ENCODE peak calls at places on chromosomes 13 and 19, in five cellular contexts. One of them, this sample, is unnamed.

GRCh38 chr19:17011485-17011884 is 15.1 kb downstream of the CPAMD8 start:
- DNase-seq in tibial artery: no peak
- DNase-seq in neural crest cell: no peak
- DNase-seq in progenitor cell of endocrine pancreas: no peak
- DNase-seq in nephron progenitor cell: no peak
- DNase-seq in this sample: no peak

GRCh38 chr19:579842-580155 is 7.4 kb downstream of the BSG start:
- DNase-seq in tibial artery: no peak
- DNase-seq in neural crest cell: no peak
- DNase-seq in nephron progenitor cell: no peak
- DNase-seq in progenitor cell of endocrine pancreas: no peak
- DNase-seq in this sample: no peak

GRCh38 chr19:30371157-30371845 is 883 bp upstream of the ZNF536 start:
- DNase-seq in tibial artery: no peak
- DNase-seq in nephron progenitor cell: no peak
- DNase-seq in progenitor cell of endocrine pancreas: no peak
- DNase-seq in neural crest cell: no peak
- DNase-seq in this sample: no peak

GRCh38 chr19:1063030-1063908 is 3.7 kb upstream of the ARHGAP45 start:
- DNase-seq in progenitor cell of endocrine pancreas: no peak
- DNase-seq in neural crest cell: no peak
- DNase-seq in nephron progenitor cell: peak; percentile 42
- DNase-seq in tibial artery: no peak
- DNase-seq in this sample: no peak

GRCh38 chr19:32208060-32208459 is 137.3 kb upstream of the ZNF507 start:
- DNase-seq in nephron progenitor cell: no peak
- DNase-seq in tibial artery: peak; percentile 41
- DNase-seq in neural crest cell: no peak
- DNase-seq in progenitor cell of endocrine pancreas: no peak
- DNase-seq in this sample: peak; percentile 65

GRCh38 chr13:87887459-87888123 is 216.4 kb downstream of the SLITRK5 start:
- DNase-seq in tibial artery: no peak
- DNase-seq in neural crest cell: no peak
- DNase-seq in nephron progenitor cell: no peak
- DNase-seq in progenitor cell of endocrine pancreas: no peak
- DNase-seq in this sample: no peak

GRCh38 chr13:70568571-70568970 is 460.3 kb upstream of the KLHL1 start:
- DNase-seq in progenitor cell of endocrine pancreas: no peak
- DNase-seq in nephron progenitor cell: peak; percentile 15
- DNase-seq in tibial artery: no peak
- DNase-seq in neural crest cell: peak; percentile 12
- DNase-seq in this sample: no peak

GRCh38 chr19:22515435-22515834 is 93.3 kb upstream of the ZNF98 start:
- DNase-seq in progenitor cell of endocrine pancreas: no peak
- DNase-seq in nephron progenitor cell: no peak
- DNase-seq in tibial artery: no peak
- DNase-seq in neural crest cell: no peak
- DNase-seq in this sample: no peak

GRCh38 chr13:24984134-24984533 is 111.8 kb upstream of the PABPC3 start:
- DNase-seq in tibial artery: no peak
- DNase-seq in nephron progenitor cell: no peak
- DNase-seq in neural crest cell: no peak
- DNase-seq in progenitor cell of endocrine pancreas: no peak
- DNase-seq in this sample: no peak

GRCh38 chr13:29578300-29579048 is 17.0 kb downstream of the SLC7A1 start:
- DNase-seq in nephron progenitor cell: no peak
- DNase-seq in tibial artery: no peak
- DNase-seq in progenitor cell of endocrine pancreas: no peak
- DNase-seq in neural crest cell: no peak
- DNase-seq in this sample: no peak

GRCh38 chr19:15297416-15298224 is 34.7 kb downstream of the BRD4 start:
- DNase-seq in progenitor cell of endocrine pancreas: no peak
- DNase-seq in nephron progenitor cell: no peak
- DNase-seq in neural crest cell: no peak
- DNase-seq in tibial artery: no peak
- DNase-seq in this sample: no peak

GRCh38 chr19:35206379-35206778 is 22.2 kb downstream of the FAM187B start:
- DNase-seq in nephron progenitor cell: no peak
- DNase-seq in progenitor cell of endocrine pancreas: no peak
- DNase-seq in tibial artery: no peak
- DNase-seq in neural crest cell: no peak
- DNase-seq in this sample: peak; percentile 8
- TF ChIP-seq CTCF in nephron progenitor cell: no peak
- TF ChIP-seq CTCF in progenitor cell of endocrine pancreas: no peak
- TF ChIP-seq CTCF in tibial artery: no peak
- TF ChIP-seq CTCF in neural crest cell: no peak
- TF ChIP-seq CTCF in this sample: no peak

DNA sequence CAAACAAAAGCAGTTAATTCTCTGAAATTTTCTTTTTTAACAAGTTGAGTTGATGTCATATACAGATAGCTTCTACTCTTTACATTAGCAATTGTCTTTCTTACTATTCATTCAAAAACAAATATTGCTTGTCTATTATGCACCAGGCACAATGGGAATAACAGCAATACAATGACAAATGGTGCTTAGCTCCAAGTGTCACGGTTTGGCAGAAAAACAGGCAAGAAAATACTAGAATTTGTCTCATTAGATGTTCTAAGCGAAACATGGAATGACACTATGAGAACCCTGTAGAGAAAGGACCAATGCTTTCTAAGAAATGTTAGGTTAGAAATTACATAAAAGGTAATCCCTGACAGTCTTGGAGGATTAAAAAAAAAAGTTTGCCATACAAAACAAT is 187.6 kb downstream of the PCDH9 start:
- DNase-seq in tibial artery: no peak
- DNase-seq in nephron progenitor cell: no peak
- DNase-seq in neural crest cell: no peak
- DNase-seq in progenitor cell of endocrine pancreas: no peak
- DNase-seq in this sample: no peak
- TF ChIP-seq CTCF in tibial artery: no peak
- TF ChIP-seq CTCF in nephron progenitor cell: no peak
- TF ChIP-seq CTCF in neural crest cell: no peak
- TF ChIP-seq CTCF in progenitor cell of endocrine pancreas: no peak
- TF ChIP-seq CTCF in this sample: no peak

DNA sequence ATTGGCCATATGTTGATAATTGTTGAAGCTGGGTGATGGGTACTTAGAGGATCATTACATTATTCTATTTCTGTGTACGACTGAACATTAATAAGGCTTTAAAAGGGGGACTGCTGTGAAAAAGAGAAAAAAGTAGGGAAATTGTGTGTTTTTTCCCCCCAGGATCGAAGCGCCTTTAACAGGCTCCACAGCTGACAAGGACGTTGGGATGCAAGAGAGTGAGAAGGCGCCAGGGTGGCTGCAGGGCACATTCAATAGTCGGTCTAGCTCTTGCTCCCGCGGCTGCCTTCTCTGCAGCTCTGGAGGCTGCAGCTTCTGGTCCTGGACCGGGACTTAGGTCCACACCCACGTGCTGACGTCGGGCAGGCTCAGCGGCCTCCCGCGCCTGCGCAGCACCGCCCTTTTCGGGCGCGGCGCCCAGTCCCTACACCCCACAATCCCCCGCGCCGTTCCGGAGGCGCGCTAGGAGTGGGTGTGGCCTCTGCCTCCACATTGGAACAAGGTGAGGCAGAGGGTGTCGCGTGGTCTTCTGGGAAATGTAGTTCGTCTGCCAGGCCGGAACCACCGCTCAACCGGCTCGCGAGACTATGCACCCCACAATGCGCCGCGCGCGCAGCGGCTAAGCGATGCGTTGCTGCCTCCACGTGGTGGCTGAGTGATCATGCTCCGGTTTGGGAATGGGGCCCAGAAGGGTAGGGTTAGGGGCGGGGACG is 4.9 kb upstream of the LRFN3 start:
- DNase-seq in progenitor cell of endocrine pancreas: peak; percentile 98
- DNase-seq in tibial artery: peak; percentile 100
- DNase-seq in nephron progenitor cell: peak; percentile 98
- DNase-seq in neural crest cell: peak; percentile 96
- DNase-seq in this sample: peak; percentile 100
- TF ChIP-seq CTCF in progenitor cell of endocrine pancreas: peak; percentile 77
- TF ChIP-seq CTCF in tibial artery: peak; percentile 87
- TF ChIP-seq CTCF in nephron progenitor cell: peak; percentile 77
- TF ChIP-seq CTCF in neural crest cell: peak; percentile 87
- TF ChIP-seq CTCF in this sample: peak; percentile 90

DNA sequence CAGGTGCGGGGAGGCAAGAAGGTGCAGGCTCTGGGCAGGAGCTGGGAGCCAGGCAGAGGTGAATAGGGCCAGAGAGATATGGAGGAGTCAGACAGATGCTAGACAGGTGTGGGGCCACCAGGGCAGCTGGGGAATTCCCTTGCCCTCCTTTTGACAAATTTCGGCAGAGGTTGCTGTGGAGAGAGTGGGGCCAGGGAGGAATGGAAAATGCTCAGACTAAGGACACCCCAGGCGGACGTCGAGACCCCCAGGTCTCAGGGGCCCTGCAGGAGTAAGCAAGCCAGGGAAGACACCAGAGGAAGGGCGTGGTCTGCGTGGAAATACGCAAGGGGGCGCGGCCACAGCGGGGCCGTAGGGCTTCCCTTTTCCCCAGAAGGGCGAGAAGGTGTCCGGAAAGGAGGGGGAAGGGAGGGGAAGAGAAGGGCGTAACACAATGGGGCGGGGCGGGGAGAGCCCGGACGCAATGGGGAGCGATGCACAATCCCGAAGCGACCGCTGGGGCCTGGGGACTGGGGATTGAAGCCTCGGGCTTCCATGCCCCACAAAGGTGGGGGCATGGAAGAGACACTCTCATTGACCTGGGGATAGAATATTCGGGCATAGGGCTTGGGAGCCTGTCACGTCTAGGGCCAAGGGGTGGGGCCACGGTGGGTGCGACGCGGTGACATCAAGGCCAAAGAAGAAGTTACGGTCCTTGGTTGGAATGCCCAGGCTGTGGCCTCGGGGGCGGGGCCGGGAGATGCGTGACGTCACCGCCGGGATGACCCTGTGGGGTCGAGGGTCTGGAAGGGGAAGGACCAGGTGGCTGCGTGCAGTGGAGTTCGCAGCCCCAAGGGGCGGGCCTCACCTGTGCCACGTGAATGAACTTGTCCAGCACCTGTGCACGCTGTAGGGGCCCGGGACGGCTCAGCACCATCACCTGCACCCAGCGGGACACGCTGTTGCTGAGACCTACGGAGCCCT is 8.2 kb downstream of the RASGRP4 start:
- DNase-seq in progenitor cell of endocrine pancreas: peak; percentile 74
- DNase-seq in tibial artery: no peak
- DNase-seq in neural crest cell: peak; percentile 46
- DNase-seq in nephron progenitor cell: peak; percentile 88
- DNase-seq in this sample: no peak
- TF ChIP-seq CTCF in progenitor cell of endocrine pancreas: peak; percentile 19
- TF ChIP-seq CTCF in tibial artery: no peak
- TF ChIP-seq CTCF in neural crest cell: peak; percentile 43
- TF ChIP-seq CTCF in nephron progenitor cell: no peak
- TF ChIP-seq CTCF in this sample: no peak

DNA sequence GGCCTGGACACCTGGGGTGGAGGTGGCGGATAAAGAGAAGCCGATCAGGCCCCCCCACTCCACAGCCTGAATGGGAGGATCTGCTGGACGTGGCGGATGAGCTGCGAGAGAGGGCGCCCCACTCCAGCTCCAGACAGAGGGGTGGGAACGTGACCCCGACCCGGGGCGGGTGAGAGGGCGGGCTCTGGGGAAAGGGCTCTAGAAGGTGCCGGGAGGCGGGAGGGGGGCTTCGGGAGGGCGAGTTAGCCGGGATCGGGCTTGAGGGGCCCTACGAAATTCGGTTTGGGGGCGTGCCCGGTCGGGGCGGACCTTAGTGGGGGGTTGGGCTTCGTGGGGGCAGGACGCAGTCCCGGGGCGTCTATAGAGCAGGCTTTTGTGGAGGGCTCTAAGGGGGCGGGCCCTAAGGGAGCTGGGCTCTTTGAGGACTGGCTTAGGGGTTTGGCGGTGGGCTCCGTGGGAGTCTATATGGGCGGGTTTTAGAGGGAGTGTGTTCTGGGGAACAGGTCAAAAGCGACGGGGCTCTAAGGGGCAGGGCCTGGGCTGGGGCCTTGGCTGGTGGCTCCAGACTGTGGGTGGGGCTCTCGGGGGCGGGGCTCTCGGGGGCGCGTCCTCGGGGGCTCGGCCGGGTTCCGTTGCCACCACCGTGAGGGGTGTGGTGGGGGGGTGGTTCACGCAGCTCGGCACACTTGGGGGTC is 4.1 kb upstream of the NANOS3 start:
- DNase-seq in tibial artery: no peak
- DNase-seq in nephron progenitor cell: peak; percentile 74
- DNase-seq in neural crest cell: peak; percentile 46
- DNase-seq in progenitor cell of endocrine pancreas: no peak
- DNase-seq in this sample: no peak
- TF ChIP-seq CTCF in tibial artery: no peak
- TF ChIP-seq CTCF in nephron progenitor cell: no peak
- TF ChIP-seq CTCF in neural crest cell: no peak
- TF ChIP-seq CTCF in progenitor cell of endocrine pancreas: peak; percentile 26
- TF ChIP-seq CTCF in this sample: no peak

GRCh38 chr13:32823597-32823996 is 192.6 kb upstream of the KL start:
- DNase-seq in tibial artery: no peak
- DNase-seq in nephron progenitor cell: no peak
- DNase-seq in progenitor cell of endocrine pancreas: no peak
- DNase-seq in neural crest cell: no peak
- DNase-seq in this sample: no peak

GRCh38 chr13:32824061-32824460 is 192.2 kb upstream of the KL start:
- DNase-seq in progenitor cell of endocrine pancreas: no peak
- DNase-seq in tibial artery: no peak
- DNase-seq in nephron progenitor cell: no peak
- DNase-seq in neural crest cell: no peak
- DNase-seq in this sample: no peak

GRCh38 chr13:32824671-32825070 is 191.6 kb upstream of the KL start:
- DNase-seq in tibial artery: no peak
- DNase-seq in neural crest cell: no peak
- DNase-seq in nephron progenitor cell: no peak
- DNase-seq in progenitor cell of endocrine pancreas: no peak
- DNase-seq in this sample: no peak

GRCh38 chr13:32825481-32825880 is 190.7 kb upstream of the KL start:
- DNase-seq in tibial artery: no peak
- DNase-seq in nephron progenitor cell: no peak
- DNase-seq in progenitor cell of endocrine pancreas: no peak
- DNase-seq in neural crest cell: no peak
- DNase-seq in this sample: no peak

GRCh38 chr13:32821149-32821688 is 195.0 kb upstream of the KL start:
- DNase-seq in progenitor cell of endocrine pancreas: no peak
- DNase-seq in nephron progenitor cell: no peak
- DNase-seq in tibial artery: no peak
- DNase-seq in neural crest cell: no peak
- DNase-seq in this sample: no peak
- TF ChIP-seq CTCF in progenitor cell of endocrine pancreas: no peak
- TF ChIP-seq CTCF in nephron progenitor cell: no peak
- TF ChIP-seq CTCF in tibial artery: no peak
- TF ChIP-seq CTCF in neural crest cell: no peak
- TF ChIP-seq CTCF in this sample: no peak

DNA sequence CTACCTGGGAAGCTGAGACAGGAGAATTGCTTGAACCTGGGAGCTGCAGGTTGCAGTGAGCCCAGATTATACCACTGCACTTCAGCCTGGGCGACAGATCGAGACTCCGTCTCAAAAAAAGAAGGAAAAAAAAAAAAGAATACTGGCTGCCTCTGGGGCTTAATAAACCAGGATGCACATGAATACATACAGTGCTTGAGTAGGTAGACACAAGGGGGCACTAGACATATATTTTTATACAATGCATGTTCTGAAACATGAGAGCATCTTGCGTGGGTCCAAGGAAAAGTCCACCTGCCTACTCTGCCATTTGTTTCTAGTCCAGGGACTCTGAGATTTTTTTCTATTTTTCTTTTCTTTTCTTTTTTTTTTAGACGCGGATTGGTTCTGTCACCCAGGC is 31.2 kb downstream of the KEAP1 start:
- DNase-seq in progenitor cell of endocrine pancreas: no peak
- DNase-seq in neural crest cell: no peak
- DNase-seq in nephron progenitor cell: no peak
- DNase-seq in tibial artery: no peak
- DNase-seq in this sample: no peak
- TF ChIP-seq CTCF in progenitor cell of endocrine pancreas: peak; percentile 40
- TF ChIP-seq CTCF in neural crest cell: peak; percentile 61
- TF ChIP-seq CTCF in nephron progenitor cell: peak; percentile 21
- TF ChIP-seq CTCF in tibial artery: no peak
- TF ChIP-seq CTCF in this sample: peak; percentile 61

This sample was measured in osteocyte.